ENCODE peak calls at places on chromosomes 4 and X, in seven cellular contexts. U is A673; K is naive thymus-derived CD4-positive, alpha-beta T cell; W is cardiac muscle cell; N is CD8-positive, alpha-beta T cell; D is psoas muscle; S is spleen. Z is an unnamed sample.

GRCh38 chr4:145734576-145735329 is 54.8 kb downstream of the C4orf51 start:
- DNase-seq in U (no peak), K (no peak), W (no peak), N (no peak), D (peak; percentile 91), S (no peak), Z (no peak)

GRCh38 chr4:87843936-87844335 is 11.2 kb downstream of the MEPE start:
- DNase-seq in U (no peak), K (no peak), W (peak; percentile 47), N (no peak), D (no peak), S (no peak), Z (no peak)

GRCh38 chrX:120456973-120457372 is 12.1 kb downstream of the LAMP2 start:
- DNase-seq in U (no peak), K (peak; percentile 27), W (no peak), N (no peak), D (no peak), S (no peak), Z (no peak)

GRCh38 chr4:159577241-159577640 is 474.4 kb downstream of the RAPGEF2 start:
- DNase-seq in U (no peak), K (no peak), W (no peak), N (no peak), D (no peak), S (no peak), Z (no peak)

GRCh38 chrX:109911046-109911445 is 91.9 kb upstream of the TMEM164 start:
- DNase-seq in U (no peak), K (no peak), W (no peak), N (no peak), D (no peak), S (no peak), Z (no peak)

GRCh38 chrX:21975827-21976226 is 35.3 kb downstream of the SMS start:
- DNase-seq in U (peak; percentile 42), K (no peak), W (no peak), N (no peak), D (no peak), S (no peak), Z (no peak)

GRCh38 chrX:38805294-38806053 is 4.2 kb downstream of the MID1IP1 start:
- DNase-seq in U (peak; percentile 71), K (peak; percentile 59), W (peak; percentile 70), N (peak; percentile 63), D (peak; percentile 87), S (peak; percentile 91), Z (no peak)

GRCh38 chr4:94127707-94128328 is 79.8 kb upstream of the SMARCAD1 start:
- DNase-seq in U (peak; percentile 40), K (no peak), W (peak; percentile 46), N (no peak), D (no peak), S (no peak), Z (no peak)

GRCh38 chr4:3280466-3280865 is 12.4 kb upstream of the RGS12 start:
- DNase-seq in U (no peak), K (no peak), W (no peak), N (no peak), D (no peak), S (no peak), Z (no peak)

GRCh38 chr4:53775381-53775780 is 184.1 kb upstream of the LNX1 start:
- DNase-seq in U (no peak), K (no peak), W (no peak), N (no peak), D (no peak), S (no peak), Z (no peak)

GRCh38 chrX:67568769-67569168 is 24.9 kb downstream of the AR start:
- DNase-seq in U (no peak), K (no peak), W (no peak), N (no peak), D (no peak), S (no peak), Z (no peak)

GRCh38 chrX:65601530-65602281 is 65.7 kb upstream of the MSN start:
- DNase-seq in U (no peak), K (peak; percentile 42), W (no peak), N (peak; percentile 57), D (peak; percentile 88), S (peak; percentile 87), Z (no peak)

GRCh38 chr4:76447326-76447954 is 12.4 kb downstream of the SHROOM3 start:
- DNase-seq in U (no peak), K (no peak), W (no peak), N (no peak), D (no peak), S (no peak), Z (no peak)

GRCh38 chr4:186304816-186305520 is 39.0 kb downstream of the F11 start:
- DNase-seq in U (peak; percentile 54), K (no peak), W (no peak), N (no peak), D (no peak), S (no peak), Z (no peak)

GRCh38 chr4:94744830-94745229 is 12.9 kb upstream of the BMPR1B start:
- DNase-seq in U (no peak), K (no peak), W (no peak), N (no peak), D (no peak), S (no peak), Z (no peak)

GRCh38 chr4:70688795-70689231 is 481 bp downstream of the UTP3 start:
- DNase-seq in U (no peak), K (peak; percentile 12), W (no peak), N (no peak), D (no peak), S (peak; percentile 75), Z (no peak)

GRCh38 chr4:21117771-21118170 is 417.5 kb downstream of the PACRGL start:
- DNase-seq in U (no peak), K (no peak), W (no peak), N (no peak), D (no peak), S (no peak), Z (peak; percentile 22)

GRCh38 chr4:74006009-74006476 is 7.6 kb upstream of the CXCL5 start:
- DNase-seq in U (no peak), K (no peak), W (no peak), N (no peak), D (no peak), S (no peak), Z (no peak)
- H3K27ac ChIP-seq in U (no peak overlapping the region), K (no peak overlapping the region), W (no peak overlapping the region), N (no peak overlapping the region), D (no peak overlapping the region), S (no peak overlapping the region), Z (no peak overlapping the region)

GRCh38 chr4:25767877-25768475 is 94.8 kb downstream of the SEL1L3 start:
- DNase-seq in U (peak; percentile 81), K (no peak), W (peak; percentile 80), N (no peak), D (no peak), S (no peak), Z (peak; percentile 35)
- H3K27ac ChIP-seq in U (peak overlapping the region; percentile 57), K (no peak overlapping the region), W (no peak overlapping the region), N (no peak overlapping the region), D (no peak overlapping the region), S (no peak overlapping the region), Z (no peak overlapping the region)

GRCh38 chr4:147736458-147736857 is 4.6 kb downstream of the ARHGAP10 start:
- DNase-seq in U (peak; percentile 47), K (no peak), W (no peak), N (no peak), D (no peak), S (no peak), Z (no peak)
- H3K27ac ChIP-seq in U (no peak overlapping the region), K (no peak overlapping the region), W (no peak overlapping the region), N (no peak overlapping the region), D (peak overlapping the region; percentile 39), S (no peak overlapping the region), Z (no peak overlapping the region)

GRCh38 chr4:89303989-89304388 is 3.6 kb downstream of the GPRIN3 start:
- DNase-seq in U (no peak), K (no peak), W (no peak), N (no peak), D (no peak), S (no peak), Z (no peak)

GRCh38 chr4:89303177-89303576 is 4.4 kb downstream of the GPRIN3 start:
- DNase-seq in U (no peak), K (no peak), W (no peak), N (peak; percentile 54), D (no peak), S (peak; percentile 68), Z (no peak)

GRCh38 chr4:89306486-89307184 is 965 bp downstream of the GPRIN3 start:
- DNase-seq in U (no peak), K (peak; percentile 25), W (no peak), N (no peak), D (no peak), S (no peak), Z (no peak)

GRCh38 chr4:89305712-89306437 is 1.7 kb downstream of the GPRIN3 start:
- DNase-seq in U (no peak), K (no peak), W (no peak), N (no peak), D (no peak), S (no peak), Z (no peak)

GRCh38 chr4:89305028-89305427 is 2.6 kb downstream of the GPRIN3 start:
- DNase-seq in U (no peak), K (no peak), W (no peak), N (no peak), D (no peak), S (no peak), Z (no peak)
- H3K27ac ChIP-seq in U (no peak overlapping the region), K (peak overlapping the region; percentile 81), W (no peak overlapping the region), N (peak overlapping the region; percentile 12), D (no peak overlapping the region), S (no peak overlapping the region), Z (no peak overlapping the region)